ENCODE peak calls at places on chromosomes 11 and 22, in five cellular contexts. C, L, Q, E and V are unnamed samples. For H3K4me1, the result is how much of the 10 kb centered on the place peaks cover.

GRCh38 chr11:120068114-120068573 is 69.8 kb downstream of the TRIM29 start:
- DNase-seq in C (no peak), L (no peak), Q (peak), E (no peak), V (no peak)

GRCh38 chr11:108788565-108789199 is 123.8 kb downstream of the DDX10 start:
- DNase-seq in C (no peak), L (no peak), Q (peak), E (no peak), V (peak)

GRCh38 chr11:72189448-72190250 is 2.3 kb upstream of the FOLR1 start:
- DNase-seq in C (no peak), L (no peak), Q (no peak), E (no peak), V (no peak)

GRCh38 chr11:72321381-72321996 is 77.5 kb upstream of the PHOX2A start:
- DNase-seq in C (no peak), L (no peak), Q (peak), E (no peak), V (no peak)

GRCh38 chr11:47924184-47924671 is 56.1 kb upstream of the PTPRJ start:
- DNase-seq in C (no peak), L (no peak), Q (peak), E (no peak), V (no peak)

GRCh38 chr11:120660024-120660565 is 148.5 kb downstream of the GRIK4 start:
- DNase-seq in C (peak), L (no peak), Q (peak), E (no peak), V (no peak)

GRCh38 chr22:24703101-24703500 is 71.4 kb downstream of the PIWIL3 start:
- DNase-seq in C (no peak), L (no peak), Q (peak), E (no peak), V (no peak)

GRCh38 chr11:90468923-90469322 is 246.1 kb upstream of the CHORDC1 start:
- DNase-seq in C (no peak), L (no peak), Q (peak), E (no peak), V (no peak)

GRCh38 chr11:69948256-69949141 is 129.3 kb upstream of the FGF3 start:
- DNase-seq in C (no peak), L (peak), Q (peak), E (no peak), V (no peak)

GRCh38 chr22:48749555-48750227 is 1078.0 kb downstream of the BRD1 start:
- DNase-seq in C (no peak), L (no peak), Q (no peak), E (no peak), V (no peak)

GRCh38 chr11:126543691-126544090 is 188.2 kb downstream of the ST3GAL4 start:
- DNase-seq in C (no peak), L (no peak), Q (no peak), E (no peak), V (no peak)

GRCh38 chr11:63608353-63609345 is 5.6 kb downstream of the PLAAT3 start:
- DNase-seq in C (no peak), L (no peak), Q (peak), E (no peak), V (no peak)

GRCh38 chr11:114262681-114263509 is 33.3 kb upstream of the NNMT start:
- DNase-seq in C (peak), L (no peak), Q (peak), E (no peak), V (peak)

GRCh38 chr11:69142894-69143293 is 12.8 kb upstream of the SMIM38 start:
- DNase-seq in C (no peak), L (no peak), Q (no peak), E (no peak), V (no peak)

GRCh38 chr11:96173906-96174305 is 169.1 kb downstream of the MAML2 start:
- DNase-seq in C (no peak), L (no peak), Q (no peak), E (no peak), V (no peak)

GRCh38 chr11:68938816-68939582 is 35.3 kb downstream of the IGHMBP2 start:
- DNase-seq in C (no peak), L (no peak), Q (no peak), E (no peak), V (no peak)

GRCh38 chr22:35838849-35839646 is 121.4 kb downstream of the APOL5 start:
- DNase-seq in C (peak), L (no peak), Q (peak), E (peak), V (no peak)

GRCh38 chr11:125465254-125465653 is 30.8 kb downstream of the FEZ1 start:
- DNase-seq in C (no peak), L (no peak), Q (no peak), E (no peak), V (no peak)

GRCh38 chr22:29765905-29766631 is 739 bp downstream of the ZMAT5 start:
- DNase-seq in C (peak), L (no peak), Q (no peak), E (no peak), V (no peak)

GRCh38 chr11:116701876-116702275 is 70.9 kb downstream of the BUD13 start:
- DNase-seq in C (no peak), L (no peak), Q (no peak), E (no peak), V (no peak)

GRCh38 chr11:60995798-60996197 is 24.3 kb downstream of the CD6 start:
- DNase-seq in C (no peak), L (no peak), Q (no peak), E (no peak), V (no peak)

GRCh38 chr11:60914620-60915249 is 777 bp downstream of the TMEM109 start:
- DNase-seq in C (peak), L (no peak), Q (peak), E (no peak), V (peak)

GRCh38 chr11:30282289-30282631 is 40.6 kb upstream of the ARL14EP start:
- DNase-seq in C (peak), L (no peak), Q (peak), E (no peak), V (peak)

GRCh38 chr11:37632748-37633147 is 1034.7 kb upstream of the RAG2 start:
- DNase-seq in C (no peak), L (no peak), Q (no peak), E (no peak), V (no peak)

GRCh38 chr22:21937821-21938070 is 14.9 kb downstream of the PPM1F start:
- DNase-seq in C (no peak), L (no peak), Q (peak), E (no peak), V (no peak)

GRCh38 chr11:29448246-29448877 is 568.5 kb downstream of the KCNA4 start:
- DNase-seq in C (no peak), L (no peak), Q (peak), E (no peak), V (no peak)

GRCh38 chr22:29663230-29663826 is 56.5 kb upstream of the CABP7 start:
- DNase-seq in C (no peak), L (no peak), Q (peak), E (no peak), V (no peak)

GRCh38 chr22:26065847-26066246 is 103.4 kb upstream of the SEZ6L start:
- DNase-seq in C (no peak), L (no peak), Q (peak), E (no peak), V (no peak)

GRCh38 chr22:50032109-50032871 is 19.7 kb upstream of the IL17REL start:
- DNase-seq in C (no peak), L (peak), Q (no peak), E (no peak), V (no peak)

GRCh38 chr11:34356576-34356917 is 1.3 kb downstream of the ABTB2 start:
- DNase-seq in C (no peak), L (peak), Q (peak), E (no peak), V (no peak)

GRCh38 chr11:36512016-36512415 is 1.9 kb upstream of the TRAF6 start:
- DNase-seq in C (no peak), L (no peak), Q (no peak), E (no peak), V (no peak)

GRCh38 chr11:102837646-102838045 is 5.8 kb downstream of the MMP3 start:
- DNase-seq in C (no peak), L (no peak), Q (no peak), E (no peak), V (no peak)

GRCh38 chr11:74084796-74085541 is 76.1 kb upstream of the UCP3 start:
- DNase-seq in C (no peak), L (no peak), Q (no peak), E (no peak), V (no peak)

GRCh38 chr22:20061481-20061861 is 18.6 kb upstream of the DGCR8 start:
- DNase-seq in C (no peak), L (no peak), Q (no peak), E (no peak), V (no peak)

GRCh38 chr11:22337571-22338464 is at the start of gene SLC17A6:
- DNase-seq in C (peak), L (no peak), Q (peak), E (no peak), V (peak)

GRCh38 chr11:85951049-85951405 is 95.8 kb downstream of the CCDC83 start:
- DNase-seq in C (no peak), L (no peak), Q (no peak), E (no peak), V (no peak)

GRCh38 chr11:85950317-85951048 is 95.3 kb downstream of the CCDC83 start:
- DNase-seq in C (no peak), L (no peak), Q (no peak), E (no peak), V (no peak)

GRCh38 chr11:85949798-85950197 is 94.6 kb downstream of the CCDC83 start:
- DNase-seq in C (no peak), L (no peak), Q (no peak), E (no peak), V (no peak)

GRCh38 chr11:85953491-85954143 is 98.4 kb downstream of the CCDC83 start:
- DNase-seq in C (no peak), L (no peak), Q (no peak), E (no peak), V (no peak)

GRCh38 chr11:85951428-85952107 is 96.4 kb downstream of the CCDC83 start:
- DNase-seq in C (no peak), L (no peak), Q (no peak), E (no peak), V (no peak)
- H3K4me1 ChIP-seq in C (under half), L (under half), Q (under half), E (under half), V (under half)

DNA sequence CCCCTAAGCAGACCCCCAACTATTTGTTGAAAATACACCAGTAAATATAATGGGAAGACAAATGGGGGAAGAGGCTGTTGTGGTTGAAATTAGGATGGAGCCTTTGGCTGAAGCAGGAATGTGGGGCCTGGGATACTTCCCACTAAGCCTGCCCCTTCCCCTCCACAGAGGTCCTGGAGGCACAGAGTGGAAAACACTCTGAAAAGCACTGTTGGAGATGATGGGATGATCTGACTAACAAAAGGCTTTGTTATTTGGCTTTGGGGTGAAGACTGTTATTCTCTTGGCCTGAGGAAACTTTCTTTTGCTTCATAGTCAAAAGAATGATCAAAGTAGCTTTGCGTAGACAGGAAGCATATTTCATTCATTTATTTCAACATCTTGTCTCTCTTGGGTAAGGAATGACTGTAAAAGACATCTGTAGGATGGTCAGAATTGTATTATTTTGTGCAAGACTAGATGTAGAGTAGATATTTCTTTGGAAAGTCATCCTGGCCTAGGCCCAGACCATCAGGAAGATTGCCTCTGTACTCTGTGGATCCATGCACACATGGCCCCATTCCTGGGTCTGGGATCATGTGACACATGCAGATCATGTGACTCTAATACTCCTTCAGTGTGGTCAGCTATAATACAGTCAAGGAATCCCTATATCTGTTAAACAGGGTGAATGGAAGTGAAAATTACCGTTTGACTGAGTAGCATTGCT is 111.5 kb downstream of the SPON1 start:
- DNase-seq in C (no peak), L (no peak), Q (peak), E (peak), V (no peak)
- H3K4me1 ChIP-seq in C (under half), L (under half), Q (under half), E (under half), V (under half)

GRCh38 chr11:76629133-76629852 is 41.3 kb downstream of the LRRC32 start:
- DNase-seq in C (no peak), L (peak), Q (no peak), E (no peak), V (no peak)
- H3K4me1 ChIP-seq in C (under half), L (under half), Q (under half), E (under half), V (under half)

GRCh38 chr22:27783436-27784098 is 18.0 kb downstream of the MN1 start:
- DNase-seq in C (no peak), L (peak), Q (no peak), E (no peak), V (no peak)
- H3K4me1 ChIP-seq in C (under half), L (under half), Q (under half), E (half or more), V (under half)

GRCh38 chr11:33269822-33270221 is 12.6 kb downstream of the HIPK3 start:
- DNase-seq in C (no peak), L (no peak), Q (no peak), E (no peak), V (peak)
- H3K4me1 ChIP-seq in C (under half), L (under half), Q (under half), E (half or more), V (under half)

GRCh38 chr22:17234144-17234623 is 14.9 kb upstream of the ADA2 start:
- DNase-seq in C (no peak), L (peak), Q (no peak), E (no peak), V (no peak)

GRCh38 chr22:17233348-17234043 is 14.3 kb upstream of the ADA2 start:
- DNase-seq in C (no peak), L (no peak), Q (no peak), E (no peak), V (no peak)

GRCh38 chr22:17237031-17237668 is 17.9 kb upstream of the ADA2 start:
- DNase-seq in C (peak), L (peak), Q (no peak), E (no peak), V (peak)

GRCh38 chr22:17235861-17236260 is 16.6 kb upstream of the ADA2 start:
- DNase-seq in C (no peak), L (peak), Q (no peak), E (no peak), V (no peak)

GRCh38 chr22:17235149-17235655 is 16.0 kb upstream of the ADA2 start:
- DNase-seq in C (no peak), L (peak), Q (no peak), E (no peak), V (no peak)
- H3K4me1 ChIP-seq in C (under half), L (under half), Q (under half), E (under half), V (under half)

GRCh38 chr11:65436412-65437032 is 13.9 kb downstream of the NEAT1 start:
- DNase-seq in C (no peak), L (no peak), Q (no peak), E (no peak), V (no peak)

GRCh38 chr11:65435981-65436411 is 13.4 kb downstream of the NEAT1 start:
- DNase-seq in C (no peak), L (no peak), Q (no peak), E (no peak), V (peak)

GRCh38 chr11:65434667-65435179 is 12.1 kb downstream of the NEAT1 start:
- DNase-seq in C (no peak), L (no peak), Q (no peak), E (no peak), V (no peak)

GRCh38 chr11:65434057-65434666 is 11.6 kb downstream of the NEAT1 start:
- DNase-seq in C (no peak), L (no peak), Q (peak), E (no peak), V (no peak)

GRCh38 chr11:65435330-65435931 is 12.8 kb downstream of the NEAT1 start:
- DNase-seq in C (no peak), L (no peak), Q (no peak), E (no peak), V (no peak)
- H3K4me1 ChIP-seq in C (under half), L (under half), Q (under half), E (under half), V (half or more)

GRCh38 chr22:31083377-31083768 is 2.3 kb downstream of the SMTN start:
- DNase-seq in C (no peak), L (peak), Q (no peak), E (no peak), V (no peak)
- H3K4me1 ChIP-seq in C (half or more), L (under half), Q (under half), E (under half), V (under half)

GRCh38 chr11:83697518-83697917 is 411.4 kb upstream of the CCDC90B start:
- DNase-seq in C (no peak), L (no peak), Q (no peak), E (no peak), V (no peak)

GRCh38 chr11:83706581-83706980 is 420.4 kb upstream of the CCDC90B start:
- DNase-seq in C (no peak), L (no peak), Q (peak), E (no peak), V (no peak)

GRCh38 chr11:83702795-83703194 is 416.6 kb upstream of the CCDC90B start:
- DNase-seq in C (no peak), L (no peak), Q (no peak), E (no peak), V (no peak)
- H3K4me1 ChIP-seq in C (under half), L (under half), Q (under half), E (under half), V (under half)

DNA sequence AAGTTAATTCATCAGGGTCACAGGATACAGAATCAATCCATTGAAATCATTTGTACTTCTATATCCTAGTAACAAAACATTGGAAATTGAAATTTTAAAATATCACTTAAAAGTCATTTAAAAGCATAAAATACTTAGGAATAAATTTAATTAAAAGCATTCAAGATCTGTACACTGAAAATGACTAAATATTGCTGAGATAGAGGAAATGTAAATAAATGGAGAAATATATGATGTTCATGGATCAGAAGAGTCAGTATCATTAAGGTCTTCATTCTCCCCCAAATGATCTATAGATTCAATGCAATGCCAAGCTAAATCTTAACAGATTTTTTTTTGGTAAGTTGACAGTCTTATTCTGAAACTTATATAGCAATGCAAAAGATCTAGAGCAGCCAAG is 49.8 kb downstream of the RRP8 start:
- DNase-seq in C (no peak), L (no peak), Q (no peak), E (no peak), V (no peak)
- H3K4me1 ChIP-seq in C (under half), L (under half), Q (under half), E (under half), V (under half)